ENCODE peak calls at places on chromosomes 4 and X, in four cellular contexts. U is left ventricle myocardium inferior, I is GM23248, H is MM.1S. S is an unnamed sample. For H3K4me1, the result is how much of the 10 kb centered on the place peaks cover.

GRCh38 chr4:4995866-4996265 is 23.4 kb downstream of the CYTL1 start:
- DNase-seq in H (no peak), I (peak), U (no peak), S (no peak)

GRCh38 chr4:103754844-103755243 is 35.1 kb upstream of the TACR3 start:
- DNase-seq in I (peak), H (no peak), U (no peak), S (no peak)

GRCh38 chr4:22667332-22667731 is 25.4 kb upstream of the GBA3 start:
- DNase-seq in I (no peak), U (no peak), H (no peak), S (no peak)

GRCh38 chr4:85672116-85672515 is 197.2 kb downstream of the ARHGAP24 start:
- DNase-seq in H (no peak), U (no peak), I (peak), S (no peak)

GRCh38 chrX:10129229-10129628 is 27.5 kb upstream of the CLCN4 start:
- DNase-seq in U (no peak), I (no peak), H (no peak), S (no peak)

GRCh38 chr4:6694177-6694901 is 661 bp downstream of the S100P start:
- DNase-seq in U (no peak), I (no peak), H (no peak), S (no peak)

GRCh38 chr4:182655321-182655720 is 261.9 kb downstream of the DCTD start:
- DNase-seq in I (no peak), H (no peak), U (no peak), S (no peak)

GRCh38 chrX:107718156-107718621 is 57.4 kb downstream of the TSC22D3 start:
- DNase-seq in U (no peak), H (peak), I (peak), S (peak)

GRCh38 chr4:117064297-117064696 is 21.1 kb downstream of the TRAM1L1 start:
- DNase-seq in U (no peak), H (no peak), I (peak), S (no peak)

GRCh38 chr4:65831828-65832227 is 161.5 kb upstream of the EPHA5 start:
- DNase-seq in I (no peak), U (no peak), H (no peak), S (no peak)

GRCh38 chrX:148874621-148875020 is 374.2 kb downstream of the AFF2 start:
- DNase-seq in U (no peak), I (peak), H (no peak), S (no peak)

GRCh38 chr4:6673660-6674499 is 19.8 kb upstream of the S100P start:
- DNase-seq in H (peak), I (peak), U (peak), S (peak)

GRCh38 chrX:57232658-57233360 is 53.7 kb upstream of the FAAH2 start:
- DNase-seq in H (no peak), I (no peak), U (no peak), S (no peak)

GRCh38 chr4:138686078-138686477 is 329.5 kb upstream of the NOCT start:
- DNase-seq in U (peak), I (peak), H (no peak), S (no peak)

GRCh38 chrX:117957128-117957527 is 159.5 kb downstream of the KLHL13 start:
- DNase-seq in I (no peak), H (no peak), U (no peak), S (no peak)

GRCh38 chr4:38618510-38618909 is 45.5 kb upstream of the KLF3 start:
- DNase-seq in H (no peak), I (no peak), U (no peak), S (no peak)

GRCh38 chrX:40736170-40736505 is 796 bp upstream of the MED14 start:
- DNase-seq in H (no peak), I (no peak), U (no peak), S (no peak)

GRCh38 chr4:119788334-119789266 is 160.0 kb upstream of the PDE5A start:
- DNase-seq in I (no peak), U (no peak), H (peak), S (no peak)

GRCh38 chr4:149727663-149728062 is 88.0 kb downstream of the IQCM start:
- DNase-seq in H (no peak), U (no peak), I (no peak), S (no peak)

GRCh38 chrX:7889680-7890079 is 37.5 kb downstream of the PNPLA4 start:
- DNase-seq in H (peak), U (no peak), I (peak), S (no peak)

GRCh38 chrX:17081969-17082368 is 135.5 kb downstream of the REPS2 start:
- DNase-seq in I (no peak), H (no peak), U (no peak), S (no peak)

GRCh38 chr4:16745009-16745408 is 153.4 kb downstream of the LDB2 start:
- DNase-seq in I (peak), U (no peak), H (no peak), S (no peak)

DNA sequence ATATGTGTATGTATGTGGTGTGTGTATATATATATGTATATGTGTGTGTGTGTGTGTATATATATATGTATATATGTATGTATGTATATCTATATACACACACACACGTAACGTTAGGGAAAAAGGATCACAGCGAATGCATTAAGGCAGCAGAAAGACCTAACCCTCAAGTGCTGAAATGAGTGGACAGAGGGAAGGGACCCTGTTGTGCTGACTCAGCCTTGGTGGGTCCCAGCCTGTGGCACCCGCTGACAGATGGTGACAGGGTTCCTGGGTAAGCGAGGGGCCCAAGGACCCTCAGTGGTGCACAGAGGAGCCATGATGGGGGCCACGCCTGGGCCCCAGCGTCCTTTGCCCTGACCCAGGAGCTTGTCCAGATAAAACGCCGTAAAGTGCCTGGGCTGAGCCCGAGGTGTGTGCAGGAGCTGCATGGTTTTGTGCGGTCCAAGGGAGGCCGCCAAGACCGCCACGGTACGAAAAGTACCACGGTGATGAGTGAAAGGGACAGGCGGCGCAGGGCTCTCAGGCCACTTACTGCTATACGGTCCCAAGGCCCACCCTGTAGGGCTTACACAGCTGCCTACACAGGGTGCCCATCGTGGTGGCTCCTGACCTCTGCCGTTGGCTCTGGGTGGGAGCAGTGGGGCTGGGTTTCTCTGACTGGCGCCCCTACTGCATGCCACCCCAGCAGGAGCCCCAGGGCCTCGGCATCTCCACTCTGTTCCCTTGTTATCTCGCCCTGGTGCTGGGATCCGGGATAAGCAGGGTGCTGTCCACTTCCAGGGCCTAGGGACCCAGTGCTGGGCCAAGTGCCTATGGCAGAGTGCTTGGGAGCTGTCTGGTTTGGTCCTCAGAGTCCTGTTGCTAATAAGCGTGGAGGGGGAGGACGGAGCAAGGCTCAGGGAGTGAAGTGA is 10.0 kb downstream of the SH3BP2 start:
- DNase-seq in U (peak), I (no peak), H (no peak), S (no peak)
- H3K4me1 ChIP-seq in U (half or more), I (under half), H (under half), S (under half)

GRCh38 chrX:68934421-68934820 is 105.6 kb downstream of the EFNB1 start:
- DNase-seq in U (no peak), I (no peak), H (no peak), S (no peak)
- H3K4me1 ChIP-seq in U (half or more), I (under half), H (under half), S (under half)

GRCh38 chr4:153488006-153488718 is 22.0 kb downstream of the TMEM131L start:
- DNase-seq in I (no peak), U (no peak), H (no peak), S (peak)

GRCh38 chr4:153485860-153486259 is 19.7 kb downstream of the TMEM131L start:
- DNase-seq in H (no peak), I (no peak), U (no peak), S (no peak)

GRCh38 chr4:153486281-153487151 is 20.4 kb downstream of the TMEM131L start:
- DNase-seq in I (peak), U (no peak), H (no peak), S (no peak)

GRCh38 chr4:153483432-153484418 is 17.6 kb downstream of the TMEM131L start:
- DNase-seq in U (no peak), H (no peak), I (no peak), S (no peak)

GRCh38 chr4:153485374-153485773 is 19.2 kb downstream of the TMEM131L start:
- DNase-seq in H (no peak), U (no peak), I (no peak), S (no peak)
- H3K4me1 ChIP-seq in H (under half), U (half or more), I (under half), S (half or more)

GRCh38 chr4:10102193-10102980 is 14.2 kb downstream of the WDR1 start:
- DNase-seq in U (no peak), I (peak), H (no peak), S (no peak)
- H3K4me1 ChIP-seq in U (half or more), I (half or more), H (half or more), S (half or more)

DNA sequence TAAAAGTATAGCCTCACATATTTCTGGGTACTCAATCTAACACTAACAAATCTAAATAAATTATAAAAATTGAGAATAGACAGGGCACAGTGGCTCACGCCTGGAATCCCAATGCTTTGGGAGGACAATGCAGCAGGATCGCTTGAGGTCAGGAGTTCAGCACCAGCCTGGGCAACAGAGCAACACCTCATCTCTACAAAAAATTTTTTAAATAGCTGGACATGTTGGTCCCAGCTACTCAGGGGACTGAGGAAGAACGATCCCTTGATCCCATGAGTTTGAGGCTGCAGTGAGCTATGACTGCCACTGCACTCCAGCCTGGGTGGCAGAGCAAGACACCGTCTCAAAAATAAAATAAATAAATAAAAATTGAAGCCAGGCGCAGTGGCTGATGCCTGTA is 192.7 kb downstream of the LRBA start:
- DNase-seq in I (no peak), H (no peak), U (no peak), S (no peak)
- H3K4me1 ChIP-seq in I (under half), H (under half), U (under half), S (under half)

DNA sequence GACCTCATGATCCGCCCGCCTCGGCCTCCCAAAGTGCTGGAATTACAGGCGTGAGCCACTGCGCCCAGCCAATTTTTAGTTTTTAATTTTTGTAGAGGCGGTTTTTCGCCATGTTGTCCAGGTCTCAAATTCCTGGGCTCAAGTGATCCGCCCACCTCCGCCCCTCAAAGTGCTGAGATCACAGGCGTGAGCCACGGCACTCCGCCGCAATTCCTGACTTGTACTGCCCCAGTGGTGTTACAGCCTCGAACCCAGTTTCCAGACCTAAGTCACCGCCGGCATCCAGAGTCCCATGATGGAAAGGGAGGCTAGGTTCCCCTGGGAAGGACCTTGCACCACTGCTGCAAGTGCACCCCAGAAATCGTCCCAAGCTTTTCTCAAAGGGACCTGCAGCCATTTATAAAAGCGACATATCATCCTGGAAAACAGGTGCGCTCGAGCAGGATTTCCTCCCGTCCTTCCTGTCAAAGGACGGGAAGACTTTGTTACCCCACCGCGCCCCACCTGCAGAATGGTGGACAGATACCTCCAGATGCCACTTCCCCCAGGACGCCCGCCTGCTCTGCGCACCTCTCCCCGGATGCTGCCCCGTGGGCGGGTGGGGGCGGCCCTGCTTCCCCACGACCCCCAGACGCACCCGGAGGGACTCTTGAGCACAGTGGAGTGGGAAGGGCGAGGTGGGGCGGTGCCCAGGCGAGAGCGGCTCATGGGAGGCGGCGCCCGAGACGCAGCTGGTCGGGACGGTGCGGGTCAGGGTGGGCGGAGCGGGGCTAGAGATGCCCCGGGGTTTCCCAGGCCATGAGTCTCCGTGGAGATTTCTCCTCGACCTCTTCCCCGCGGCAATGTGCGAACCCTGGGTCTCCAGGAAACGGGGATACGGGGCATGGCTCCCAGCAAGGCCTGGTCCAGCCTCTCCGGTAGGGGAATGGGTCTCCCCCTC is 959 bp upstream of the RPL10 start:
- DNase-seq in H (peak), U (peak), I (peak), S (peak)
- H3K4me1 ChIP-seq in H (under half), U (under half), I (under half), S (under half)

GRCh38 chr4:142356118-142356759 is 489.9 kb downstream of the INPP4B start:
- DNase-seq in I (no peak), H (no peak), U (no peak), S (no peak)
- H3K4me1 ChIP-seq in I (under half), H (under half), U (under half), S (half or more)